ENCODE peak calls at places on chromosomes 2 and 18, in seven cellular contexts. One of them, this sample, is unnamed.

GRCh38 chr18:6929370-6930102 is 188.1 kb downstream of the LAMA1 start:
- DNase-seq in activated gamma-delta T cell treated with Interleukin-2 at 50 U/mL for 16 hours: no peak
- DNase-seq in pons: no peak
- DNase-seq in cardiac muscle cell: peak
- DNase-seq in T-cell: no peak
- DNase-seq in CD8-positive, alpha-beta T cell: no peak
- DNase-seq in activated CD4-positive, CD25-positive, alpha-beta regulatory T cell: no peak
- DNase-seq in this sample: no peak

GRCh38 chr2:239257511-239257937 is 143.3 kb downstream of the HDAC4 start:
- DNase-seq in activated gamma-delta T cell treated with Interleukin-2 at 50 U/mL for 16 hours: no peak
- DNase-seq in pons: no peak
- DNase-seq in cardiac muscle cell: peak
- DNase-seq in T-cell: no peak
- DNase-seq in CD8-positive, alpha-beta T cell: no peak
- DNase-seq in activated CD4-positive, CD25-positive, alpha-beta regulatory T cell: no peak
- DNase-seq in this sample: no peak

GRCh38 chr2:65300134-65300771 is 72.6 kb downstream of the ACTR2 start:
- DNase-seq in activated gamma-delta T cell treated with Interleukin-2 at 50 U/mL for 16 hours: no peak
- DNase-seq in pons: peak
- DNase-seq in cardiac muscle cell: peak
- DNase-seq in T-cell: no peak
- DNase-seq in CD8-positive, alpha-beta T cell: no peak
- DNase-seq in activated CD4-positive, CD25-positive, alpha-beta regulatory T cell: no peak
- DNase-seq in this sample: no peak

GRCh38 chr2:12819721-12820120 is 103.0 kb downstream of the TRIB2 start:
- DNase-seq in activated gamma-delta T cell treated with Interleukin-2 at 50 U/mL for 16 hours: no peak
- DNase-seq in pons: no peak
- DNase-seq in cardiac muscle cell: peak
- DNase-seq in T-cell: no peak
- DNase-seq in CD8-positive, alpha-beta T cell: no peak
- DNase-seq in activated CD4-positive, CD25-positive, alpha-beta regulatory T cell: no peak
- DNase-seq in this sample: no peak

GRCh38 chr18:8332286-8332685 is 277.0 kb upstream of the RAB12 start:
- DNase-seq in activated gamma-delta T cell treated with Interleukin-2 at 50 U/mL for 16 hours: no peak
- DNase-seq in pons: no peak
- DNase-seq in cardiac muscle cell: no peak
- DNase-seq in T-cell: no peak
- DNase-seq in CD8-positive, alpha-beta T cell: no peak
- DNase-seq in activated CD4-positive, CD25-positive, alpha-beta regulatory T cell: no peak
- DNase-seq in this sample: no peak

GRCh38 chr18:8469793-8470192 is 139.4 kb upstream of the RAB12 start:
- DNase-seq in activated gamma-delta T cell treated with Interleukin-2 at 50 U/mL for 16 hours: no peak
- DNase-seq in pons: peak
- DNase-seq in cardiac muscle cell: peak
- DNase-seq in T-cell: no peak
- DNase-seq in CD8-positive, alpha-beta T cell: no peak
- DNase-seq in activated CD4-positive, CD25-positive, alpha-beta regulatory T cell: no peak
- DNase-seq in this sample: no peak

GRCh38 chr2:77161009-77161408 is 361.2 kb downstream of the LRRTM4 start:
- DNase-seq in activated gamma-delta T cell treated with Interleukin-2 at 50 U/mL for 16 hours: no peak
- DNase-seq in pons: no peak
- DNase-seq in cardiac muscle cell: peak
- DNase-seq in T-cell: no peak
- DNase-seq in CD8-positive, alpha-beta T cell: no peak
- DNase-seq in activated CD4-positive, CD25-positive, alpha-beta regulatory T cell: no peak
- DNase-seq in this sample: no peak

GRCh38 chr2:18473241-18473841 is 87.1 kb downstream of the RDH14 start:
- DNase-seq in activated gamma-delta T cell treated with Interleukin-2 at 50 U/mL for 16 hours: no peak
- DNase-seq in pons: no peak
- DNase-seq in cardiac muscle cell: peak
- DNase-seq in T-cell: no peak
- DNase-seq in CD8-positive, alpha-beta T cell: no peak
- DNase-seq in activated CD4-positive, CD25-positive, alpha-beta regulatory T cell: no peak
- DNase-seq in this sample: no peak

GRCh38 chr2:219636144-219636915 is 8.9 kb downstream of the SLC4A3 start:
- DNase-seq in activated gamma-delta T cell treated with Interleukin-2 at 50 U/mL for 16 hours: no peak
- DNase-seq in pons: no peak
- DNase-seq in cardiac muscle cell: no peak
- DNase-seq in T-cell: no peak
- DNase-seq in CD8-positive, alpha-beta T cell: no peak
- DNase-seq in activated CD4-positive, CD25-positive, alpha-beta regulatory T cell: no peak
- DNase-seq in this sample: no peak

GRCh38 chr18:44723366-44723765 is 42.7 kb downstream of the SETBP1 start:
- DNase-seq in activated gamma-delta T cell treated with Interleukin-2 at 50 U/mL for 16 hours: no peak
- DNase-seq in pons: peak
- DNase-seq in cardiac muscle cell: no peak
- DNase-seq in T-cell: peak
- DNase-seq in CD8-positive, alpha-beta T cell: no peak
- DNase-seq in activated CD4-positive, CD25-positive, alpha-beta regulatory T cell: no peak
- DNase-seq in this sample: no peak

GRCh38 chr2:181483876-181484275 is 26.7 kb downstream of the ITGA4 start:
- DNase-seq in activated gamma-delta T cell treated with Interleukin-2 at 50 U/mL for 16 hours: no peak
- DNase-seq in pons: no peak
- DNase-seq in cardiac muscle cell: no peak
- DNase-seq in T-cell: no peak
- DNase-seq in CD8-positive, alpha-beta T cell: no peak
- DNase-seq in activated CD4-positive, CD25-positive, alpha-beta regulatory T cell: no peak
- DNase-seq in this sample: no peak

GRCh38 chr2:231711677-231712461 is 3.5 kb downstream of the PTMA start:
- DNase-seq in activated gamma-delta T cell treated with Interleukin-2 at 50 U/mL for 16 hours: peak
- DNase-seq in pons: no peak
- DNase-seq in cardiac muscle cell: no peak
- DNase-seq in T-cell: no peak
- DNase-seq in CD8-positive, alpha-beta T cell: peak
- DNase-seq in activated CD4-positive, CD25-positive, alpha-beta regulatory T cell: no peak
- DNase-seq in this sample: no peak

GRCh38 chr2:30223413-30223874 is 7.9 kb upstream of the LBH start:
- DNase-seq in activated gamma-delta T cell treated with Interleukin-2 at 50 U/mL for 16 hours: no peak
- DNase-seq in pons: no peak
- DNase-seq in cardiac muscle cell: no peak
- DNase-seq in T-cell: peak
- DNase-seq in CD8-positive, alpha-beta T cell: no peak
- DNase-seq in activated CD4-positive, CD25-positive, alpha-beta regulatory T cell: no peak
- DNase-seq in this sample: no peak

GRCh38 chr18:27921904-27922541 is 254.9 kb downstream of the CDH2 start:
- DNase-seq in activated gamma-delta T cell treated with Interleukin-2 at 50 U/mL for 16 hours: no peak
- DNase-seq in pons: no peak
- DNase-seq in cardiac muscle cell: peak
- DNase-seq in T-cell: no peak
- DNase-seq in CD8-positive, alpha-beta T cell: no peak
- DNase-seq in activated CD4-positive, CD25-positive, alpha-beta regulatory T cell: no peak
- DNase-seq in this sample: no peak

GRCh38 chr2:48496867-48497266 is 33.1 kb upstream of the STON1 start:
- DNase-seq in activated gamma-delta T cell treated with Interleukin-2 at 50 U/mL for 16 hours: no peak
- DNase-seq in pons: no peak
- DNase-seq in cardiac muscle cell: peak
- DNase-seq in T-cell: no peak
- DNase-seq in CD8-positive, alpha-beta T cell: no peak
- DNase-seq in activated CD4-positive, CD25-positive, alpha-beta regulatory T cell: no peak
- DNase-seq in this sample: no peak

GRCh38 chr2:42722328-42723190 is 41.4 kb downstream of the OXER1 start:
- DNase-seq in activated gamma-delta T cell treated with Interleukin-2 at 50 U/mL for 16 hours: no peak
- DNase-seq in pons: peak
- DNase-seq in cardiac muscle cell: peak
- DNase-seq in T-cell: no peak
- DNase-seq in CD8-positive, alpha-beta T cell: no peak
- DNase-seq in activated CD4-positive, CD25-positive, alpha-beta regulatory T cell: no peak
- DNase-seq in this sample: no peak

GRCh38 chr2:73776869-73777519 is 2.9 kb downstream of the DUSP11 start:
- DNase-seq in activated gamma-delta T cell treated with Interleukin-2 at 50 U/mL for 16 hours: no peak
- DNase-seq in pons: no peak
- DNase-seq in cardiac muscle cell: no peak
- DNase-seq in T-cell: no peak
- DNase-seq in CD8-positive, alpha-beta T cell: no peak
- DNase-seq in activated CD4-positive, CD25-positive, alpha-beta regulatory T cell: no peak
- DNase-seq in this sample: no peak

GRCh38 chr18:43620936-43621335 is 343.6 kb upstream of the SYT4 start:
- DNase-seq in activated gamma-delta T cell treated with Interleukin-2 at 50 U/mL for 16 hours: no peak
- DNase-seq in pons: peak
- DNase-seq in cardiac muscle cell: peak
- DNase-seq in T-cell: no peak
- DNase-seq in CD8-positive, alpha-beta T cell: no peak
- DNase-seq in activated CD4-positive, CD25-positive, alpha-beta regulatory T cell: no peak
- DNase-seq in this sample: no peak

This sample was measured in CD4-positive, alpha-beta T cell.